ENCODE peak calls at places on chromosome 11, in seven cellular contexts. P is IMR-90, M is neuronal stem cell, G is H1, S is mesenchymal stem cell, D is H9, H is mesendoderm. B is an unnamed sample.

GRCh38 chr11:69380921-69381581 is 87.1 kb downstream of the MYEOV start:
- DNase-seq in P (no peak), M (no peak), G (no peak), S (no peak), D (no peak), H (no peak), B (no peak)

GRCh38 chr11:117924631-117925170 is 4.5 kb downstream of the TMPRSS13 start:
- DNase-seq in P (no peak), M (no peak), G (no peak), S (no peak), D (no peak), H (no peak), B (no peak)

GRCh38 chr11:132099692-132100091 is 729.3 kb downstream of the NTM start:
- DNase-seq in P (no peak), M (peak), G (no peak), S (no peak), D (peak), H (peak), B (no peak)

GRCh38 chr11:32052218-32052617 is 38.7 kb upstream of the RCN1 start:
- DNase-seq in P (peak), M (peak), G (no peak), S (peak), D (peak), H (peak), B (peak)

GRCh38 chr11:94545641-94546470 is 2.1 kb downstream of the FUT4 start:
- DNase-seq in P (no peak), M (no peak), G (no peak), S (no peak), D (no peak), H (no peak), B (no peak)

GRCh38 chr11:78256962-78257361 is 68.2 kb downstream of the USP35 start:
- DNase-seq in P (peak), M (no peak), G (no peak), S (peak), D (no peak), H (peak), B (no peak)

GRCh38 chr11:12281571-12282478 is 95.5 kb upstream of the PARVA start:
- DNase-seq in P (peak), M (peak), G (peak), S (peak), D (peak), H (peak), B (peak)

GRCh38 chr11:104967493-104968364 is 645 bp downstream of the CASP4 start:
- DNase-seq in P (peak), M (no peak), G (no peak), S (peak), D (no peak), H (no peak), B (no peak)

GRCh38 chr11:132072880-132073213 is 702.4 kb downstream of the NTM start:
- DNase-seq in P (peak), M (no peak), G (no peak), S (peak), D (no peak), H (no peak), B (no peak)

GRCh38 chr11:73252577-73253191 is 19.5 kb upstream of the P2RY6 start:
- DNase-seq in P (no peak), M (no peak), G (no peak), S (no peak), D (peak), H (peak), B (no peak)

GRCh38 chr11:67006029-67006884 is 16.7 kb upstream of the SYT12 start:
- DNase-seq in P (no peak), M (no peak), G (no peak), S (no peak), D (peak), H (peak), B (peak)

DNA sequence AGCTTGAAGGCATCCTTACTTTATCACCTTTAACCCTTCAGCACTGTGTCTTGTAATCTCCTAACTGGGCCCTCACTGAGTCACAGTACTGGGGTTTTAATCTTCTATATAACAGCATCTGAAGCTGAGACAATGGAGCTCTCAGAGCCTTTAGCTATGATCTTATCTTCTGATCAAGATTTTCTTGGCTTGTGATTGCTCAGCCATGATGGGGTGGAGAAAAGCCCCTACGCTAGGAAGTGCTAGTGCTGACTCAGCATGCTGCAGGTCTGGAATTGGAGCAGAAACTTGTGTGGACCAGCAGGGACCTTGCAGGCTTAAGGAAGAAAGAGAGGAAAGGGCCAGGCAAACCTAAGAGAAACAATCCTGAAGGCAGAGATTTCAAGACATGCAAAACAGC is 71.7 kb upstream of the EED start:
- DNase-seq in P (peak), M (no peak), G (no peak), S (peak), D (no peak), H (peak), B (peak)
- H3K4ac ChIP-seq in P (peak), M (no peak), G (no peak), S (no peak), D (no peak), H (no peak), B (no peak)

GRCh38 chr11:19049351-19049750 is 11.2 kb downstream of the MRGPRX2 start:
- DNase-seq in P (no peak), M (no peak), G (no peak), S (no peak), D (no peak), H (no peak), B (no peak)

GRCh38 chr11:19055016-19055415 is 5.5 kb downstream of the MRGPRX2 start:
- DNase-seq in P (no peak), M (no peak), G (no peak), S (no peak), D (no peak), H (no peak), B (no peak)

GRCh38 chr11:19050281-19050680 is 10.2 kb downstream of the MRGPRX2 start:
- DNase-seq in P (no peak), M (no peak), G (no peak), S (no peak), D (no peak), H (no peak), B (no peak)

GRCh38 chr11:19055905-19056304 is 4.6 kb downstream of the MRGPRX2 start:
- DNase-seq in P (no peak), M (no peak), G (no peak), S (no peak), D (no peak), H (no peak), B (no peak)

DNA sequence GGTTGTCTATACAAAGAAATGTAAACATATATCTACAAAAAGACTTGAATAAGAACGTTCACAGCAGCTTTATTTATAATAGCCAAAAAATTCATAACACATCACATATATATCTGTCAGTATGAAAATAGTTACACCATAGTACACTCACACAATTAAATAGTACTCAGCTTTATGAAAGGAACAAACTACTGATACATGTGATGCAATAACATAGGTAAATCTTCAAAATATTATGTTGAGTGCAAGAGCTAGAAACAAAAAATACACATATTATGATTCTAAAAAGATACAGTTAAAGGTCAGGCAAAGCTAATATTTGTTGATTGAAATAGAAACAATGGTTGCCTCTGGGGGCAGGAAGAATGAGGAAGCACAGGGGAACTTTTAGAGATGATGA is 6.6 kb downstream of the MRGPRX2 start:
- DNase-seq in P (no peak), M (no peak), G (no peak), S (no peak), D (no peak), H (no peak), B (no peak)
- H3K4ac ChIP-seq in P (no peak), M (no peak), G (no peak), S (no peak), D (no peak), H (no peak), B (no peak)

GRCh38 chr11:36240178-36240577 is 49.0 kb downstream of the COMMD9 start:
- DNase-seq in P (peak), M (no peak), G (no peak), S (no peak), D (no peak), H (no peak), B (no peak)

GRCh38 chr11:36241512-36241911 is 47.7 kb downstream of the COMMD9 start:
- DNase-seq in P (no peak), M (no peak), G (no peak), S (no peak), D (no peak), H (no peak), B (no peak)

GRCh38 chr11:36238881-36239280 is 50.3 kb downstream of the COMMD9 start:
- DNase-seq in P (no peak), M (no peak), G (no peak), S (no peak), D (no peak), H (no peak), B (no peak)

GRCh38 chr11:36239636-36240035 is 49.6 kb downstream of the COMMD9 start:
- DNase-seq in P (no peak), M (no peak), G (no peak), S (no peak), D (no peak), H (no peak), B (no peak)

DNA sequence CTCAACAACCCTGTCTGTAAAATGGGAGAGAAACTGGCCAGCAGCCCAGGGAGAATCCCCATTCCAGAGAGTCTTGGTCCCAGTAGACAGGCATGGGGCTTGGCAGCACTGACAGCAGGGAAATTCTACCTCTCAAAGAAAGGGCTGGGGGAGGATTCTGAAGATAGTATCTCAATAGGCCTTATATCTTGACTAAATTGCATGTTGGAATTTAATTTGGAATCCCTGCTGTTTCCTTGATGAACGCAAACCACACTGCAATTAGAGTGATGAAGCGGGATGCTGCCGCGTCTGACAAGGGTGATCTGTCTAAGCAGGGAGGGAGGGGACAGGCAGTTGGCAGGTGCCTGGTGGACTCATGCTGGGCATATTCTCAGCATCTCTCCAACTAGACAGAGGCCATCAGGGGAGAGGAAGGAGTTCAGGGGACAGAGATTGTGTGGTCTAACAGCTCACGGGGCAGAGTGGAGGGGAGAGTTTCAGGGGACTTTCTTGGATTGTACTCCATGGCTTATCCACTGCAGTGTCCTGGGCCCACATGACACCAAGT is 48.4 kb downstream of the COMMD9 start:
- DNase-seq in P (no peak), M (no peak), G (no peak), S (no peak), D (no peak), H (peak), B (no peak)
- H3K4ac ChIP-seq in P (no peak), M (no peak), G (no peak), S (no peak), D (no peak), H (no peak), B (no peak)

GRCh38 chr11:75185866-75186265 is 35.0 kb downstream of the SLCO2B1 start:
- DNase-seq in P (no peak), M (no peak), G (no peak), S (no peak), D (no peak), H (peak), B (peak)
- H3K4ac ChIP-seq in P (no peak), M (no peak), G (no peak), S (no peak), D (no peak), H (no peak), B (no peak)

DNA sequence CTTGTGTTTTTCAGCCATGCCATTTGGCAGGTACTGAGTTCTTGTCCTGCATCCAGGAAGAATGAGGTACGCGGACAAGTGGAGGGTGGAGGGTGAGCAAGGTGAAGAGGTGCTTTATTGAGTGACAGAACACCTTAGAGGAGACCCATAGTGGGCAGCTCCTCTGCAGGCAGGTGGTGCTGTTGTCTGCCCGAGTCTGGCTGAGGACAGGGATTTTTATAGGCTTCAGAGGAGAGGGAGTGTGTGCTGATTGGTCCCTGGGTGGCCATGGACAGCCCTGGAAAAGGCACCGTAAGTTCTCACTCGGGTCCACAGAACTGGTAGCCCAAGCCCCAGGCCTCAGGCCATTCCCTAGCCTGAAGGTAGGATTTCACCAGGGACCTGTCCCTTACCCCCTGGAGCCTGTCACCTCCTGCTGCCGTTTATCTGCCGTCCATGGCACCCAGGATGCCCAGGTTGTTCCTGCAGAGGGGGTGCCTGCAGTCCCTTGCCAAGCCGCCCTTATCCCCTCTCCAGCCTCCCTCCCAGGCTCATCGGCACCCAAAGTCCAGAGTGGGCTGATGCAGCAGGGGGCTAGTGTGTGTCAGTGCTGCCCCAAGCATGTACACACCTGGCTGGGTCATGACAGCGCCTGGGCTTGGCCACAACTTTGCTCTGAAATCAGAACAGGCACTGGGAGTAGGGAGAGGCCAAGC is 213.6 kb downstream of the LRRC4C start:
- DNase-seq in P (no peak), M (no peak), G (no peak), S (no peak), D (peak), H (peak), B (no peak)
- H3K4ac ChIP-seq in P (no peak), M (peak), G (no peak), S (no peak), D (no peak), H (no peak), B (no peak)

GRCh38 chr11:124830749-124831148 is 30.5 kb upstream of the MSANTD2 start:
- DNase-seq in P (no peak), M (no peak), G (no peak), S (no peak), D (no peak), H (no peak), B (no peak)

GRCh38 chr11:124823512-124824376 is 23.5 kb upstream of the MSANTD2 start:
- DNase-seq in P (no peak), M (no peak), G (no peak), S (peak), D (no peak), H (no peak), B (peak)

GRCh38 chr11:124829986-124830385 is 29.8 kb upstream of the MSANTD2 start:
- DNase-seq in P (peak), M (no peak), G (no peak), S (no peak), D (no peak), H (no peak), B (no peak)

DNA sequence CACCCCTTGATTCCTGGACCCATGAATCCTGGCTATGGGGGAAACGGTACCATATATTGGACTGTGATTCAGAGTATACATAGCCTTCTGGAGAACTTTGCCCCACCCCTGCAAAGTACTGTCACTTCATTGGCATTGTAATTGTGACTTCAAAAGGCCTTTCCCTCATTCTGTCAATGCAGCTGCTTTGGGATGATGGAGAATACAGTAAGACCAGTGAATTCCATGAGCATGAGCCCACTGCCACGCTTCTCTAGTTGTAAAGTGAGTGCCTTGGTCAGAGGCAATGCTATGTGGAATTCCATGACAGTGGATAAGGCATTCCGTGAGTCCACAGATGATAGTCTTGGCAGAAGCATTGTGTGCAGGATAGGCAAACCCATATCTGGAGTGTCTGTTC is 25.7 kb upstream of the MSANTD2 start:
- DNase-seq in P (no peak), M (no peak), G (no peak), S (no peak), D (no peak), H (no peak), B (peak)
- H3K4ac ChIP-seq in P (no peak), M (no peak), G (no peak), S (no peak), D (no peak), H (no peak), B (no peak)

GRCh38 chr11:27028653-27029052 is 12.0 kb upstream of the BBOX1 start:
- DNase-seq in P (no peak), M (no peak), G (no peak), S (no peak), D (no peak), H (no peak), B (no peak)

GRCh38 chr11:27024865-27025264 is 15.8 kb upstream of the BBOX1 start:
- DNase-seq in P (no peak), M (no peak), G (no peak), S (no peak), D (no peak), H (no peak), B (no peak)

GRCh38 chr11:27025957-27026356 is 14.7 kb upstream of the BBOX1 start:
- DNase-seq in P (no peak), M (no peak), G (no peak), S (no peak), D (no peak), H (no peak), B (no peak)

GRCh38 chr11:27022659-27023251 is 17.9 kb upstream of the BBOX1 start:
- DNase-seq in P (no peak), M (no peak), G (no peak), S (no peak), D (no peak), H (no peak), B (no peak)

GRCh38 chr11:27025312-27025955 is 15.2 kb upstream of the BBOX1 start:
- DNase-seq in P (no peak), M (no peak), G (no peak), S (no peak), D (no peak), H (no peak), B (no peak)
- H3K4ac ChIP-seq in P (no peak), M (no peak), G (no peak), S (no peak), D (no peak), H (no peak), B (no peak)

GRCh38 chr11:68312780-68313573 is 586 bp downstream of the LRP5 start:
- DNase-seq in P (no peak), M (no peak), G (no peak), S (peak), D (no peak), H (no peak), B (no peak)
- H3K4ac ChIP-seq in P (peak), M (no peak), G (peak), S (peak), D (no peak), H (peak), B (peak)

GRCh38 chr11:7347611-7348431 is 96.1 kb downstream of the SYT9 start:
- DNase-seq in P (no peak), M (no peak), G (no peak), S (no peak), D (no peak), H (no peak), B (no peak)

GRCh38 chr11:7353100-7353499 is 101.4 kb downstream of the SYT9 start:
- DNase-seq in P (no peak), M (no peak), G (no peak), S (peak), D (peak), H (peak), B (peak)

GRCh38 chr11:7348432-7349298 is 97.0 kb downstream of the SYT9 start:
- DNase-seq in P (no peak), M (no peak), G (no peak), S (peak), D (peak), H (peak), B (peak)

GRCh38 chr11:7351228-7351627 is 99.5 kb downstream of the SYT9 start:
- DNase-seq in P (no peak), M (no peak), G (no peak), S (no peak), D (no peak), H (no peak), B (no peak)
- H3K4ac ChIP-seq in P (no peak), M (no peak), G (no peak), S (no peak), D (no peak), H (no peak), B (no peak)